ENCODE peak calls at places on chromosomes 2 and 18, in six cellular contexts. E is dorsolateral prefrontal cortex, Z is fibroblast of mammary gland, A is A549, R is HFFc6, D is AG10803. F is an unnamed sample.

GRCh38 chr2:119679846-119680245 is 845 bp downstream of the TMEM177 start:
- DNase-seq in R (no peak), E (no peak), Z (peak), A (no peak), D (no peak), F (peak)

GRCh38 chr2:136210822-136211221 is 92.9 kb upstream of the CXCR4 start:
- DNase-seq in Z (no peak), D (no peak), R (no peak), E (no peak), A (no peak), F (no peak)

GRCh38 chr2:240369725-240370585 is 65.5 kb upstream of the GPC1 start:
- DNase-seq in R (peak), D (peak), E (peak), Z (peak), A (peak), F (no peak)

GRCh38 chr2:157792345-157793052 is 83.6 kb downstream of the ACVR1 start:
- DNase-seq in E (no peak), R (peak), Z (peak), A (no peak), D (peak), F (no peak)

GRCh38 chr18:28178720-28179119 is 1.8 kb upstream of the CDH2 start:
- DNase-seq in R (peak), Z (no peak), E (no peak), D (peak), A (peak), F (no peak)

GRCh38 chr2:189249901-189250300 is 70.3 kb upstream of the COL5A2 start:
- DNase-seq in R (no peak), E (no peak), D (no peak), A (no peak), Z (no peak), F (no peak)

GRCh38 chr18:23213200-23213599 is 77.9 kb downstream of the CABLES1 start:
- DNase-seq in A (no peak), D (peak), R (no peak), Z (peak), E (no peak), F (no peak)

GRCh38 chr2:60094450-60094929 is 459.0 kb downstream of the BCL11A start:
- DNase-seq in R (no peak), A (no peak), E (no peak), Z (no peak), D (no peak), F (no peak)

GRCh38 chr18:61820842-61821241 is 72.0 kb downstream of the RNF152 start:
- DNase-seq in A (no peak), E (no peak), R (peak), D (no peak), Z (no peak), F (no peak)

GRCh38 chr2:119827866-119828507 is 68.3 kb downstream of the PTPN4 start:
- DNase-seq in R (peak), Z (peak), A (no peak), D (no peak), E (no peak), F (no peak)

GRCh38 chr2:37802899-37803379 is 122.1 kb upstream of the RMDN2 start:
- DNase-seq in Z (peak), D (peak), A (peak), E (no peak), R (peak), F (no peak)

GRCh38 chr2:233406865-233407264 is 52.6 kb downstream of the DGKD start:
- DNase-seq in D (no peak), E (no peak), R (no peak), Z (no peak), A (no peak), F (no peak)

GRCh38 chr18:73296686-73297085 is 428.9 kb upstream of the NETO1 start:
- DNase-seq in E (no peak), Z (no peak), D (no peak), R (no peak), A (no peak), F (no peak)

GRCh38 chr18:39325973-39326372 is 1760.4 kb upstream of the CELF4 start:
- DNase-seq in R (no peak), E (no peak), A (no peak), D (no peak), Z (no peak), F (no peak)

GRCh38 chr2:238424313-238424700 is 2.4 kb upstream of the ASB1 start:
- DNase-seq in A (no peak), E (no peak), Z (peak), R (no peak), D (peak), F (no peak)

GRCh38 chr2:237743561-237744269 is 54.9 kb upstream of the RBM44 start:
- DNase-seq in A (no peak), D (peak), R (peak), Z (peak), E (no peak), F (no peak)

GRCh38 chr18:8177330-8178016 is 431.8 kb upstream of the RAB12 start:
- DNase-seq in D (peak), E (no peak), Z (peak), R (no peak), A (peak), F (no peak)

GRCh38 chr2:150789376-150789905 is 302.0 kb upstream of the RND3 start:
- DNase-seq in R (no peak), E (no peak), Z (no peak), D (no peak), A (no peak), F (no peak)

GRCh38 chr2:150791567-150791966 is 304.1 kb upstream of the RND3 start:
- DNase-seq in R (no peak), E (no peak), Z (no peak), A (no peak), D (no peak), F (no peak)

GRCh38 chr2:150792780-150793300 is 305.4 kb upstream of the RND3 start:
- DNase-seq in A (no peak), E (no peak), D (no peak), Z (no peak), R (no peak), F (no peak)

GRCh38 chr2:150787353-150788098 is 300.1 kb upstream of the RND3 start:
- DNase-seq in A (no peak), Z (no peak), R (no peak), D (no peak), E (no peak), F (no peak)

GRCh38 chr2:150788741-150789140 is 301.3 kb upstream of the RND3 start:
- DNase-seq in E (no peak), Z (no peak), R (peak), D (peak), A (no peak), F (no peak)
- TF ChIP-seq CTCF in E (no peak), Z (no peak), R (no peak), D (no peak), A (no peak), F (no peak)

GRCh38 chr2:199985625-199986207 is 30.3 kb downstream of the MAIP1 start:
- DNase-seq in E (peak), D (peak), Z (peak), A (peak), R (peak), F (no peak)
- TF ChIP-seq CTCF in E (peak), D (peak), Z (peak), A (peak), R (peak), F (no peak)

DNA sequence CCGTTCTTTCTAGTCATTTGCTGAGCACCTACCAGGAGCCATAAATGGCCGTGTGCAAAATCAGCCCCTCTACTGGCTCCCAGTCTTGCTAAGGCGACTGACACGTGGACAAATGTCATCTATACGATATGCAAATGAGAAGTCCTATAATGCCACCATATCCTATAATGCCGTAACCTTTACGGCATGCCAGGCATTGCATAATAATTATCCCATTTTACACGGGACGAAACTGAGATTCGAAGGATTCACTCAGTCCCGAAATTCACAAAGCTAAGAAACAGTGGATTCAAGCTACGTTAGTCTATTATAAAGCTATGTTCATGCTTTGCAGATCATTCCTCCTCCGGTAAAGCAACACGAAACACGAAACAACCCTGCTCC is 34.1 kb upstream of the RNF149 start:
- DNase-seq in D (no peak), Z (no peak), R (no peak), A (no peak), E (no peak), F (no peak)
- TF ChIP-seq CTCF in D (no peak), Z (no peak), R (no peak), A (no peak), E (no peak), F (no peak)

GRCh38 chr2:241788572-241788971 is 11.9 kb downstream of the GAL3ST2 start:
- DNase-seq in Z (no peak), A (no peak), E (no peak), D (no peak), R (no peak), F (peak)
- TF ChIP-seq CTCF in Z (no peak), A (no peak), E (no peak), D (no peak), R (no peak), F (no peak)

F was measured in lower leg skin.